ENCODE peak calls at places on chromosome X, in eight cellular contexts. Y is GM06990, B is heart right ventricle, A is GM23338, S is transverse colon, H is fibroblast of lung, T is AG09309, R is suprapubic skin. W is an unnamed sample.

GRCh38 chrX:38458071-38458470 is 103.3 kb upstream of the TSPAN7 start:
- DNase-seq in Y (no peak), B (no peak), A (peak), S (no peak), H (no peak), T (no peak), R (no peak), W (no peak)

GRCh38 chrX:23841847-23842522 is 59.0 kb downstream of the SAT1 start:
- DNase-seq in Y (no peak), B (no peak), A (no peak), S (no peak), H (no peak), T (no peak), R (no peak), W (no peak)

GRCh38 chrX:12894074-12894691 is 12.2 kb upstream of the TLR8 start:
- DNase-seq in Y (no peak), B (no peak), A (peak), S (peak), H (no peak), T (no peak), R (no peak), W (no peak)

GRCh38 chrX:40420899-40421729 is 159.7 kb upstream of the ATP6AP2 start:
- DNase-seq in Y (peak), B (peak), A (no peak), S (no peak), H (peak), T (no peak), R (no peak), W (no peak)

GRCh38 chrX:24838624-24839023 is 144.9 kb downstream of the POLA1 start:
- DNase-seq in Y (no peak), B (peak), A (peak), S (no peak), H (peak), T (peak), R (no peak), W (no peak)

GRCh38 chrX:44451056-44451455 is 91.6 kb downstream of the FUNDC1 start:
- DNase-seq in Y (no peak), B (no peak), A (no peak), S (no peak), H (no peak), T (no peak), R (no peak), W (no peak)

GRCh38 chrX:118156953-118157608 is 40.5 kb upstream of the KLHL13 start:
- DNase-seq in Y (no peak), B (no peak), A (peak), S (no peak), H (no peak), T (no peak), R (no peak), W (no peak)

GRCh38 chrX:153717445-153717844 is 6.7 kb downstream of the BCAP31 start:
- DNase-seq in Y (no peak), B (no peak), A (no peak), S (no peak), H (no peak), T (no peak), R (no peak), W (no peak)

GRCh38 chrX:123171781-123172180 is 12.3 kb upstream of the GRIA3 start:
- DNase-seq in Y (no peak), B (no peak), A (no peak), S (no peak), H (peak), T (no peak), R (no peak), W (no peak)

GRCh38 chrX:112147206-112147605 is 64.6 kb upstream of the TRPC5 start:
- DNase-seq in Y (no peak), B (no peak), A (peak), S (no peak), H (peak), T (no peak), R (no peak), W (no peak)

GRCh38 chrX:110056419-110056818 is 53.5 kb downstream of the TMEM164 start:
- DNase-seq in Y (no peak), B (no peak), A (no peak), S (no peak), H (no peak), T (no peak), R (no peak), W (no peak)

GRCh38 chrX:4588893-4589292 is 875.4 kb upstream of the PRKX start:
- DNase-seq in Y (no peak), B (no peak), A (no peak), S (no peak), H (no peak), T (no peak), R (no peak), W (no peak)

GRCh38 chrX:76148011-76148665 is 24.7 kb upstream of the PBDC1 start:
- DNase-seq in Y (peak), B (peak), A (no peak), S (peak), H (peak), T (no peak), R (no peak), W (no peak)

GRCh38 chrX:131854586-131854985 is 168.5 kb upstream of the STK26 start:
- DNase-seq in Y (no peak), B (no peak), A (peak), S (no peak), H (no peak), T (no peak), R (no peak), W (no peak)

GRCh38 chrX:124217289-124218251 is 114.9 kb upstream of the TEX13D start:
- DNase-seq in Y (peak), B (no peak), A (peak), S (peak), H (peak), T (no peak), R (no peak), W (no peak)

GRCh38 chrX:93868289-93868985 is 194.4 kb downstream of the FAM133A start:
- DNase-seq in Y (no peak), B (no peak), A (no peak), S (no peak), H (no peak), T (no peak), R (no peak), W (no peak)

GRCh38 chrX:17822351-17822750 is 38.7 kb downstream of the RAI2 start:
- DNase-seq in Y (no peak), B (no peak), A (no peak), S (no peak), H (peak), T (no peak), R (no peak), W (no peak)

GRCh38 chrX:48974033-48974432 is 2.4 kb upstream of the KCND1 start:
- DNase-seq in Y (no peak), B (no peak), A (no peak), S (no peak), H (no peak), T (no peak), R (no peak), W (no peak)

GRCh38 chrX:132795211-132795610 is 163.2 kb downstream of the HS6ST2 start:
- DNase-seq in Y (no peak), B (no peak), A (no peak), S (no peak), H (no peak), T (no peak), R (no peak), W (no peak)

GRCh38 chrX:7462110-7462509 is 314.2 kb upstream of the PUDP start:
- DNase-seq in Y (no peak), B (no peak), A (peak), S (no peak), H (no peak), T (no peak), R (no peak), W (no peak)

GRCh38 chrX:138858438-138858837 is 146.9 kb upstream of the FGF13 start:
- DNase-seq in Y (no peak), B (no peak), A (no peak), S (no peak), H (peak), T (peak), R (no peak), W (no peak)

GRCh38 chrX:129701624-129702069 is 37.1 kb upstream of the XPNPEP2 start:
- DNase-seq in Y (no peak), B (peak), A (no peak), S (peak), H (peak), T (no peak), R (peak), W (no peak)

DNA sequence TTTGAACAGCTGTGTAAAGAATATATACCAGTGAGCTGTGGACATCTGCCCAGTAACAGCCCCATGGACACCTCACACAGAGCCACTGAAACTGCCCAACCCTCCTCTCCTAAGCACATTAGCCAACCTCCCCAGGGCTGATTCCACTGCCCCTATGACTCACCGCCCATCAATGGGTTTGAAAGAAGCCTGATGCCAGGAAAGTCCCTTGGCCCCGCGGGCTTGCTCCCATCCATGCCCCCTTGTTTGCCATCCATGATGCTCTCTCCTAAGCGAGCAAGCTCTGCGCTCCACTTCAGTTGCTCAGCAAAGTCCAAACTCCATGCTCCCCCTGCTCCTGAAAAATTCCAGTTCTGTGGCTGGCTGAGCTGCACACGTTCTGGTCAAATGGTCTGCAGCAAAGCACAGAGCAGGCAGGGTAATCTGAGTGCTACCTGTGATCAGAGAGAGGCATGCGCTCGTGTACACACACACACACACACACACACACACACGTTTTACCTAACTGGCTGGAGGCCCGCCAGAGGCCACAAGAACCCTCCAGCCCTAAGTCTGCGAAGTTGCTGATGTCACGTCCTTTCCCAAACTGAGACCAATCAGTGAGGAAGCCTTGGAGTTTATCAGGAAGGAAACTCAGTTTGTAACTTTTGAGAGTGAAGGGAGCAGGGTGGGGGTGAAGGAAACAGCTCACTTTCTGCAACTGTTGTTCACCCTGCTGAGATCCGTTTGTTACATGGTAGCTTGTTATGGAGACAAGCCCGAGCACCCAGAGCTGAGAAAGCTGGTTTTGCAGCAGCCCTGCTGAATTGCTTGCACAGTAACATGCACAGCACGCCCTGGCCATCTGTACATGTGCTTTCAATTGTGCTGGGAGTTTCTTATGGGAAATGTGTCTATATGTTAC is at the start of gene ASB9:
- DNase-seq in Y (no peak), B (peak), A (peak), S (peak), H (peak), T (peak), R (peak), W (no peak)
- H3K4me3 ChIP-seq in Y (no peak), B (no peak), A (no peak), S (no peak), H (no peak), T (peak), R (peak), W (no peak)

GRCh38 chrX:9851890-9852289 is 65.7 kb downstream of the SHROOM2 start:
- DNase-seq in Y (no peak), B (no peak), A (no peak), S (no peak), H (peak), T (no peak), R (no peak), W (no peak)
- H3K4me3 ChIP-seq in Y (no peak), B (no peak), A (no peak), S (no peak), H (no peak), T (no peak), R (no peak), W (no peak)

GRCh38 chrX:103831342-103831802 is 685 bp downstream of the RAB9B start:
- DNase-seq in Y (no peak), B (peak), A (peak), S (no peak), H (no peak), T (no peak), R (no peak), W (no peak)
- H3K4me3 ChIP-seq in Y (peak), B (peak), A (peak), S (peak), H (peak), T (peak), R (peak), W (peak)

GRCh38 chrX:135982860-135983259 is 2.4 kb upstream of the SLC9A6 start:
- DNase-seq in Y (no peak), B (no peak), A (no peak), S (no peak), H (no peak), T (no peak), R (no peak), W (no peak)

GRCh38 chrX:135985123-135985973 is at the start of gene SLC9A6:
- DNase-seq in Y (peak), B (peak), A (peak), S (peak), H (peak), T (no peak), R (peak), W (no peak)

GRCh38 chrX:135981662-135982061 is 3.6 kb upstream of the SLC9A6 start:
- DNase-seq in Y (no peak), B (no peak), A (no peak), S (no peak), H (no peak), T (no peak), R (no peak), W (no peak)

GRCh38 chrX:135985974-135986312 is 708 bp downstream of the SLC9A6 start:
- DNase-seq in Y (no peak), B (no peak), A (peak), S (no peak), H (no peak), T (no peak), R (no peak), W (no peak)

DNA sequence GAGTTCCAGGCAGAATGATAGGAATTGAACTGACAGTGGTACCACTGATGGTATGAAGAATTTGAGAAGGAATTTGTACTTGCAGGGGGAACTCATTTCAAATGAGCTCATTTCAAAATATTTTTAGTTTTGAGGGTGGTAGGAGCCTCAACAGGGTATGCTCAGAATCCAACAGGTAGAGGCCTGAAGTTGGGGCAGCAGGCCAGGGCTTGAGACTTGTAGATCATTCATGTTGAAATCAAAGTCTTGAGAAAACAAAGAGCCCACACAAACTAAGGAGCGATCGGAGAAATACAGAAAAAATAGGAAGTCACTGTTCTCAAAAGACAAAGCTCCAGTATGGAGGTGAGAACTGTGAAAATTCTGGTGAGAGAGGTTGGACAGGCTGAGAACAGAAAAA is 1.0 kb upstream of the SLC9A6 start:
- DNase-seq in Y (no peak), B (no peak), A (no peak), S (no peak), H (no peak), T (no peak), R (no peak), W (no peak)
- H3K4me3 ChIP-seq in Y (no peak), B (no peak), A (peak), S (no peak), H (peak), T (no peak), R (no peak), W (peak)

DNA sequence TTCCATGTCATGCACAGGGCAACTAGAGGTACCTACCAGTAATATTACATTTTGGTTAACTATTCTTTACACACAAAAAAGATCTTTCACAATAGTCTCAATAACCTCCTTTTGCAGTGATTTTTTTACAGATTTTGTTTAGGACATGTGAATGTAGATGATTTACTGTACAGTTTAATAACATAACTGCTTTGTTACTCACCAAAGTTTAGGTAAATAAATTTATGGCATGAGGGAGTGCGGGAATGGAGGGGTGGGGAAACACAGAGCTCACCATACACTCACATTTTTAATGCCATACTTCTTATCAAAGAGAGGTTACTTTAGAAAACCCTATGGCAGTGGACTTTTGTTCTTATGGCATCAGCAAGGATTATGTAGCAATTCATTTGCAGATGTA is 93.1 kb upstream of the TEX13A start:
- DNase-seq in Y (no peak), B (no peak), A (no peak), S (no peak), H (no peak), T (no peak), R (no peak), W (no peak)
- H3K4me3 ChIP-seq in Y (no peak), B (no peak), A (no peak), S (no peak), H (peak), T (no peak), R (no peak), W (no peak)

GRCh38 chrX:46579250-46579649 is 5.7 kb downstream of the CHST7 start:
- DNase-seq in Y (no peak), B (no peak), A (no peak), S (no peak), H (no peak), T (no peak), R (no peak), W (no peak)

GRCh38 chrX:46587158-46587557 is 13.6 kb downstream of the CHST7 start:
- DNase-seq in Y (peak), B (no peak), A (no peak), S (no peak), H (peak), T (no peak), R (no peak), W (no peak)

GRCh38 chrX:46582325-46582724 is 8.8 kb downstream of the CHST7 start:
- DNase-seq in Y (no peak), B (no peak), A (no peak), S (no peak), H (peak), T (no peak), R (no peak), W (no peak)

GRCh38 chrX:46580613-46581012 is 7.0 kb downstream of the CHST7 start:
- DNase-seq in Y (peak), B (no peak), A (no peak), S (no peak), H (no peak), T (no peak), R (no peak), W (no peak)

DNA sequence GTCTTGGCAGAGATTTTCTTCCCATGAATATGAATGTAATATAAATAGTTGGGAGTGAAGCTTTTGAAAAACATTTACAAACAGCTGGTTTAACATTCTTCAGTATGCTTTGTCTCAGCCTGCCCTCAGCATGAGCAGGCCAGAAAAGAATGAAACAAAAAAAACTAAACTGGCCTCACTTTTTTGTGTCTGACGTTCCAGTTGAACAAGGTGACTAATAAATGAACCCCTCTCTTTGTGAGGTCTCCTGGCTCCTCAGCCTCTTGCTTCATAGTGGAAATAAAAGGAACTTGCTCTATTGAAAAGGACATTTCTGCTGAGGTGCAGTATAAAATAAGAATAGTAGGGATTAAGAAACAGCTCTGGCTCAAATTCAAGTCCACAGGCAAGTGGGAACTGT is 9.4 kb downstream of the CHST7 start:
- DNase-seq in Y (no peak), B (no peak), A (no peak), S (no peak), H (peak), T (peak), R (no peak), W (no peak)
- H3K4me3 ChIP-seq in Y (no peak), B (no peak), A (no peak), S (no peak), H (no peak), T (no peak), R (no peak), W (no peak)

DNA sequence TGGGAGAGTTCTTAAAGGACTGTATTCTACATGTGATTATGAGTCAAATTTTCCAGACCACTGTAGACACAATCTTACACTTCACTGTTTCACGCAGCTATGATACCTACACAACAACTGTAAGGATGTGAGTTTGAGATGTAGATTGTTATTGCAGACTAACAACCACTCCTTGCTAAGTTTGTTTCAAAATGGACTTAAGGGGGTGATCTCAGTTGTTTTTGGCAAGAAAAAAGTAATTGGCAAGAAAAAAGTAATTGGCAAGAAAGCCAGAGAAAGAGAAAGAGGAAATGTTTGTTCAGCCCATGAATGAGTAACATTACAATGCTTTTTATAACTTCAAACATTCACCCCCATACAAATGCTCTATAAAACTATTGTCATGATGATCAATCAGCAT is 466.4 kb downstream of the DMD start:
- DNase-seq in Y (no peak), B (no peak), A (no peak), S (no peak), H (no peak), T (no peak), R (no peak), W (no peak)
- H3K4me3 ChIP-seq in Y (no peak), B (no peak), A (no peak), S (no peak), H (no peak), T (no peak), R (no peak), W (no peak)

DNA sequence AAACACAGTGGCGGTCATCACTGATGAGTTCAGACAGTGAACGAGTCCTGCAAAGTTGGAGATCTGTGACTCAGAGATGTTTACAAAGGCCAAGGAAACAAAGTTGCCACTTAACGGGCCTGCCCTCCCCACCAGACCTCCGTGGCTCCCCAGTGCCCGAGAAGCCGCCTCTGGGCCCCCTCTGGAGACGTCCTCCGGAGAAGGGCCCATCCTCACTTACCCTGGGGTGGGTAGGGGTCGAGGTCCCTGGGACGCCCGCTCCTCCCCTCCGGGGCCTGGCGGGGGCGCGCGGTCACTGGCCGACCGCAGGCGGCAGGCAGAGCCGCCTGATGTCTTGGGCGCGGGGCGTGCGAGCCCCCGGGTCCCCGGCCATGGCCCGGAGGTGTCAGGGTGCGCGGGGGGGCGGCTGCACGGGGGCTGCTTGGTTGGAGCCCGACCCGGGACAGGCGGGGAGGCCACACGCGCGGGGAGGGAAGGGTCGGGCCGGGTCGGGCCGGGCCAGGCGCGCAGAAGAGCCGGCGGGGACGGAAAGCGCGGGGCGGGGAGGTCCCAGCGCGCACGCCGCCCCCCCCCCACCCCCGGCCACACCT is 590 bp downstream of the DHRSX start:
- DNase-seq in Y (peak), B (peak), A (peak), S (peak), H (peak), T (no peak), R (no peak), W (no peak)
- H3K4me3 ChIP-seq in Y (peak), B (peak), A (peak), S (peak), H (peak), T (peak), R (peak), W (peak)

W was measured in esophagus squamous epithelium.